ENCODE peak calls at places on chromosome 7, in four cellular contexts. P is astrocyte, H is GM18507, B is psoas muscle. D is an unnamed sample.

GRCh38 chr7:6430271-6430940 is 17.3 kb downstream of the DAGLB start:
- DNase-seq in B (no peak), P (peak; percentile 55), H (no peak), D (no peak)

GRCh38 chr7:125061776-125062397 is 132.3 kb upstream of the POT1 start:
- DNase-seq in P (peak; percentile 56), B (no peak), H (no peak), D (no peak)

GRCh38 chr7:46928719-46929118 is 653.2 kb downstream of the TNS3 start:
- DNase-seq in B (no peak), H (no peak), P (no peak), D (no peak)

GRCh38 chr7:29797112-29797944 is 9.0 kb upstream of the WIPF3 start:
- DNase-seq in B (no peak), P (no peak), H (no peak), D (no peak)

GRCh38 chr7:4246536-4246935 is 435.6 kb upstream of the FOXK1 start:
- DNase-seq in P (no peak), B (no peak), H (no peak), D (no peak)

GRCh38 chr7:92717982-92718716 is 118.2 kb downstream of the CDK6 start:
- DNase-seq in H (peak; percentile 18), P (peak; percentile 82), B (peak; percentile 23), D (no peak)

GRCh38 chr7:7449055-7449454 is 86.6 kb downstream of the COL28A1 start:
- DNase-seq in P (no peak), H (no peak), B (no peak), D (no peak)

GRCh38 chr7:129559564-129559963 is 52.0 kb upstream of the NRF1 start:
- DNase-seq in P (no peak), B (no peak), H (no peak), D (no peak)

GRCh38 chr7:29282819-29283414 is 88.3 kb downstream of the CHN2 start:
- DNase-seq in H (no peak), P (no peak), B (no peak), D (no peak)